ENCODE peak calls at places on chromosomes 3 and 15, in ten cellular contexts. U, P, B, V, Z, H, M, G, X and F are unnamed samples.

GRCh38 chr3:142210144-142210543 is 15.2 kb downstream of the GK5 start:
- DNase-seq in G (no peak), V (no peak), H (no peak), X (no peak), Z (no peak), U (no peak), M (no peak), P (no peak), B (no peak), F (no peak)

GRCh38 chr3:71087109-71088018 is 496.2 kb downstream of the FOXP1 start:
- DNase-seq in G (peak; percentile 51), V (no peak), M (no peak), B (no peak), U (no peak), H (peak; percentile 83), P (peak; percentile 64), Z (no peak), X (no peak), F (no peak)

GRCh38 chr15:79849789-79850188 is 47.0 kb downstream of the MTHFS start:
- DNase-seq in U (peak; percentile 21), Z (no peak), P (peak; percentile 63), B (no peak), V (no peak), H (peak; percentile 12), G (peak; percentile 52), M (no peak), X (no peak), F (no peak)

GRCh38 chr15:73389539-73389938 is 20.8 kb upstream of the HCN4 start:
- DNase-seq in Z (no peak), B (no peak), G (no peak), V (no peak), P (no peak), H (no peak), M (no peak), U (no peak), X (peak; percentile 31), F (no peak)

GRCh38 chr3:159637895-159638542 is 350.6 kb upstream of the IL12A start:
- DNase-seq in U (no peak), X (no peak), V (no peak), G (peak; percentile 79), P (peak; percentile 60), M (no peak), H (no peak), B (no peak), Z (peak; percentile 22), F (no peak)

GRCh38 chr15:33298631-33299030 is 12.1 kb upstream of the RYR3 start:
- DNase-seq in H (no peak), U (no peak), Z (no peak), X (no peak), P (no peak), G (no peak), B (no peak), V (no peak), M (no peak), F (no peak)

GRCh38 chr3:70431906-70432305 is 119.5 kb upstream of the MDFIC2 start:
- DNase-seq in V (no peak), X (no peak), Z (no peak), U (no peak), M (no peak), P (no peak), B (no peak), H (no peak), G (peak; percentile 59), F (no peak)

GRCh38 chr15:71508081-71508682 is 302.2 kb upstream of the NR2E3 start:
- DNase-seq in X (no peak), H (no peak), B (no peak), U (no peak), V (no peak), G (no peak), M (no peak), Z (no peak), P (no peak), F (no peak)

GRCh38 chr15:25635190-25635589 is 196.4 kb upstream of the UBE3A start:
- DNase-seq in G (no peak), B (no peak), Z (no peak), X (no peak), H (no peak), U (no peak), V (no peak), M (no peak), P (no peak), F (no peak)

GRCh38 chr15:44697014-44697413 is 14.1 kb downstream of the PATL2 start:
- DNase-seq in M (no peak), X (no peak), V (no peak), B (no peak), H (no peak), G (no peak), U (no peak), Z (no peak), P (no peak), F (no peak)

GRCh38 chr15:88401972-88402656 is 65.1 kb downstream of the MRPL46 start:
- DNase-seq in H (no peak), Z (no peak), G (no peak), V (no peak), M (no peak), P (no peak), B (no peak), X (no peak), U (no peak), F (no peak)

GRCh38 chr3:172592898-172593669 is 69.9 kb upstream of the TNFSF10 start:
- DNase-seq in P (no peak), H (no peak), Z (no peak), X (no peak), M (no peak), B (no peak), U (no peak), V (no peak), G (no peak), F (no peak)

GRCh38 chr3:158918008-158918407 is 116.2 kb downstream of the MFSD1 start:
- DNase-seq in Z (peak; percentile 52), G (peak; percentile 29), P (peak; percentile 53), B (no peak), M (no peak), U (peak; percentile 51), H (peak; percentile 45), X (no peak), V (no peak), F (no peak)

GRCh38 chr3:40387001-40387894 is at the start of gene ENTPD3:
- DNase-seq in U (peak; percentile 73), V (peak; percentile 64), Z (no peak), P (no peak), X (no peak), M (no peak), G (no peak), B (no peak), H (no peak), F (peak; percentile 25)

GRCh38 chr3:9666704-9667445 is 17.6 kb downstream of the MTMR14 start:
- DNase-seq in U (no peak), X (no peak), G (no peak), H (no peak), Z (no peak), M (no peak), P (no peak), V (no peak), B (no peak), F (no peak)

GRCh38 chr3:9673752-9674151 is 24.4 kb downstream of the MTMR14 start:
- DNase-seq in G (no peak), Z (no peak), B (no peak), X (no peak), V (no peak), U (no peak), P (no peak), M (no peak), H (no peak), F (no peak)

GRCh38 chr3:9669720-9670432 is 20.6 kb downstream of the MTMR14 start:
- DNase-seq in P (no peak), V (no peak), B (no peak), Z (no peak), U (peak; percentile 70), X (no peak), M (no peak), G (no peak), H (no peak), F (peak; percentile 62)

GRCh38 chr3:9673082-9673481 is 23.8 kb downstream of the MTMR14 start:
- DNase-seq in Z (no peak), X (no peak), U (no peak), M (no peak), V (no peak), P (no peak), H (no peak), B (no peak), G (no peak), F (no peak)

GRCh38 chr3:9669277-9669676 is 20.0 kb downstream of the MTMR14 start:
- DNase-seq in B (no peak), Z (no peak), U (no peak), G (no peak), X (no peak), P (no peak), H (no peak), V (no peak), M (no peak), F (no peak)
- TF ChIP-seq POLR2A in B (no peak), Z (no peak), U (no peak), G (no peak), X (no peak), P (no peak), H (no peak), V (no peak), M (no peak), F (no peak)

GRCh38 chr3:52684184-52684583 is 1.5 kb downstream of the PBRM1 start:
- DNase-seq in V (no peak), Z (no peak), H (no peak), U (no peak), P (no peak), M (no peak), G (no peak), B (no peak), X (no peak), F (no peak)
- H3K27ac ChIP-seq in V (no peak overlapping the region), Z (no peak overlapping the region), H (peak overlapping the region; percentile 82), U (no peak overlapping the region), P (no peak overlapping the region), M (peak overlapping the region; percentile 97), G (no peak overlapping the region), B (peak overlapping the region; percentile 97), X (no peak overlapping the region), F (no peak overlapping the region)

GRCh38 chr3:194633349-194634004 is at the start of gene TMEM44:
- DNase-seq in G (peak; percentile 69), V (peak; percentile 86), P (peak; percentile 89), Z (peak; percentile 72), X (no peak), U (peak; percentile 71), M (no peak), B (peak; percentile 52), H (peak; percentile 84), F (peak; percentile 76)
- TF ChIP-seq POLR2A in G (peak; percentile 30), V (peak; percentile 38), P (peak; percentile 21), Z (peak; percentile 26), X (no peak), U (peak; percentile 37), M (no peak), B (peak; percentile 46), H (no peak), F (no peak)

DNA sequence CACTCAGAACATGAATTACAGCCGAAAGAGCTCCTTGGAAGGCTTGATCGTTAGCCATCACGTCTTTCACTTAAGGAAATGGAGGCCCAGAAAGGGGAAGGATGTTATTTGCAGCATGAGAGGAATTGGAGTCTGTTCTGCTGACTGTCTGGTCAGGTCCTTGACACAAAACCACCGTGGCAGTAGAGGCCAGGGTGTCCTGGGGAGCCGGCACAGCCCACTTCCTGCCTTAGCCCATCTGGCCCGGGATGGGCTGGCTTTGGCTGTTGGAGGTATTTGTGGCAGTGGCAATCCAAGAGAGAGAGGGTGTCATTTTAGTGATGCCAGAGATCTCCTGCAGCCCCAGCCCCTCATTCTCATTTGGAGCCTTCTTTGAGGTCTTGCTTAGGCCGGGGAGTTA is 37.4 kb downstream of the ST6GAL1 start:
- DNase-seq in P (no peak), B (no peak), G (no peak), H (no peak), M (no peak), Z (no peak), U (no peak), V (no peak), X (no peak), F (no peak)
- H3K27ac ChIP-seq in P (no peak overlapping the region), B (no peak overlapping the region), G (no peak overlapping the region), H (no peak overlapping the region), M (peak overlapping the region; percentile 49), Z (no peak overlapping the region), U (no peak overlapping the region), V (no peak overlapping the region), X (peak overlapping the region; percentile 18), F (no peak overlapping the region)